ENCODE peak calls at places on chromosome 4, in seven cellular contexts. One of them, this sample, is unnamed.

GRCh38 chr4:177400030-177400429 is 42.2 kb downstream of the AGA start:
- DNase-seq in activated naive CD4-positive, alpha-beta T cell treated with anti-CD3 and anti-CD28 coated beads, Interleukin-2, amount 50 U/mL, for 72 hours: no peak
- DNase-seq in stimulated activated CD8-positive, alpha-beta memory T cell treated with anti-CD3 and anti-CD28 coated beads, Interleukin-15, amount 100 ng/mL, for 4 hours: no peak
- DNase-seq in Kasumi-1: peak; percentile 45
- DNase-seq in activated T-helper 1 cell treated with anti-CD3 and anti-CD28 coated beads, Interleukin-2, amount 50 U/mL, for 16 hours: no peak
- DNase-seq in psoas muscle: no peak
- DNase-seq in B cell: no peak
- DNase-seq in this sample: no peak

GRCh38 chr4:56757821-56758400 is 63.6 kb downstream of the SPINK2 start:
- DNase-seq in psoas muscle: no peak
- DNase-seq in Kasumi-1: peak; percentile 93
- DNase-seq in activated naive CD4-positive, alpha-beta T cell treated with anti-CD3 and anti-CD28 coated beads, Interleukin-2, amount 50 U/mL, for 72 hours: peak; percentile 70
- DNase-seq in B cell: peak; percentile 81
- DNase-seq in stimulated activated CD8-positive, alpha-beta memory T cell treated with anti-CD3 and anti-CD28 coated beads, Interleukin-15, amount 100 ng/mL, for 4 hours: peak; percentile 60
- DNase-seq in activated T-helper 1 cell treated with anti-CD3 and anti-CD28 coated beads, Interleukin-2, amount 50 U/mL, for 16 hours: peak; percentile 55
- DNase-seq in this sample: peak; percentile 15

GRCh38 chr4:152776352-152776751 is 3.2 kb downstream of the TIGD4 start:
- DNase-seq in psoas muscle: no peak
- DNase-seq in stimulated activated CD8-positive, alpha-beta memory T cell treated with anti-CD3 and anti-CD28 coated beads, Interleukin-15, amount 100 ng/mL, for 4 hours: no peak
- DNase-seq in B cell: no peak
- DNase-seq in Kasumi-1: no peak
- DNase-seq in activated T-helper 1 cell treated with anti-CD3 and anti-CD28 coated beads, Interleukin-2, amount 50 U/mL, for 16 hours: no peak
- DNase-seq in activated naive CD4-positive, alpha-beta T cell treated with anti-CD3 and anti-CD28 coated beads, Interleukin-2, amount 50 U/mL, for 72 hours: no peak
- DNase-seq in this sample: no peak

GRCh38 chr4:121353213-121353612 is 27.6 kb downstream of the QRFPR start:
- DNase-seq in stimulated activated CD8-positive, alpha-beta memory T cell treated with anti-CD3 and anti-CD28 coated beads, Interleukin-15, amount 100 ng/mL, for 4 hours: no peak
- DNase-seq in activated T-helper 1 cell treated with anti-CD3 and anti-CD28 coated beads, Interleukin-2, amount 50 U/mL, for 16 hours: no peak
- DNase-seq in B cell: no peak
- DNase-seq in activated naive CD4-positive, alpha-beta T cell treated with anti-CD3 and anti-CD28 coated beads, Interleukin-2, amount 50 U/mL, for 72 hours: no peak
- DNase-seq in Kasumi-1: no peak
- DNase-seq in psoas muscle: no peak
- DNase-seq in this sample: no peak

GRCh38 chr4:170037481-170037880 is 11.3 kb upstream of the MFAP3L start:
- DNase-seq in activated naive CD4-positive, alpha-beta T cell treated with anti-CD3 and anti-CD28 coated beads, Interleukin-2, amount 50 U/mL, for 72 hours: no peak
- DNase-seq in activated T-helper 1 cell treated with anti-CD3 and anti-CD28 coated beads, Interleukin-2, amount 50 U/mL, for 16 hours: no peak
- DNase-seq in stimulated activated CD8-positive, alpha-beta memory T cell treated with anti-CD3 and anti-CD28 coated beads, Interleukin-15, amount 100 ng/mL, for 4 hours: no peak
- DNase-seq in psoas muscle: no peak
- DNase-seq in Kasumi-1: no peak
- DNase-seq in B cell: no peak
- DNase-seq in this sample: no peak

GRCh38 chr4:168028568-168028967 is 63.8 kb upstream of the ANXA10 start:
- DNase-seq in activated naive CD4-positive, alpha-beta T cell treated with anti-CD3 and anti-CD28 coated beads, Interleukin-2, amount 50 U/mL, for 72 hours: no peak
- DNase-seq in B cell: no peak
- DNase-seq in Kasumi-1: no peak
- DNase-seq in stimulated activated CD8-positive, alpha-beta memory T cell treated with anti-CD3 and anti-CD28 coated beads, Interleukin-15, amount 100 ng/mL, for 4 hours: no peak
- DNase-seq in activated T-helper 1 cell treated with anti-CD3 and anti-CD28 coated beads, Interleukin-2, amount 50 U/mL, for 16 hours: no peak
- DNase-seq in psoas muscle: no peak
- DNase-seq in this sample: no peak

GRCh38 chr4:102678107-102678506 is 82.7 kb downstream of the MANBA start:
- DNase-seq in Kasumi-1: no peak
- DNase-seq in activated naive CD4-positive, alpha-beta T cell treated with anti-CD3 and anti-CD28 coated beads, Interleukin-2, amount 50 U/mL, for 72 hours: no peak
- DNase-seq in B cell: no peak
- DNase-seq in psoas muscle: no peak
- DNase-seq in activated T-helper 1 cell treated with anti-CD3 and anti-CD28 coated beads, Interleukin-2, amount 50 U/mL, for 16 hours: no peak
- DNase-seq in stimulated activated CD8-positive, alpha-beta memory T cell treated with anti-CD3 and anti-CD28 coated beads, Interleukin-15, amount 100 ng/mL, for 4 hours: no peak
- DNase-seq in this sample: no peak

GRCh38 chr4:48490012-48490679 is at the start of gene ZAR1:
- DNase-seq in psoas muscle: peak; percentile 45
- DNase-seq in Kasumi-1: no peak
- DNase-seq in B cell: no peak
- DNase-seq in stimulated activated CD8-positive, alpha-beta memory T cell treated with anti-CD3 and anti-CD28 coated beads, Interleukin-15, amount 100 ng/mL, for 4 hours: no peak
- DNase-seq in activated T-helper 1 cell treated with anti-CD3 and anti-CD28 coated beads, Interleukin-2, amount 50 U/mL, for 16 hours: no peak
- DNase-seq in activated naive CD4-positive, alpha-beta T cell treated with anti-CD3 and anti-CD28 coated beads, Interleukin-2, amount 50 U/mL, for 72 hours: no peak
- DNase-seq in this sample: no peak

GRCh38 chr4:40334591-40335507 is at the start of gene CHRNA9:
- DNase-seq in psoas muscle: no peak
- DNase-seq in activated naive CD4-positive, alpha-beta T cell treated with anti-CD3 and anti-CD28 coated beads, Interleukin-2, amount 50 U/mL, for 72 hours: no peak
- DNase-seq in stimulated activated CD8-positive, alpha-beta memory T cell treated with anti-CD3 and anti-CD28 coated beads, Interleukin-15, amount 100 ng/mL, for 4 hours: no peak
- DNase-seq in B cell: no peak
- DNase-seq in activated T-helper 1 cell treated with anti-CD3 and anti-CD28 coated beads, Interleukin-2, amount 50 U/mL, for 16 hours: no peak
- DNase-seq in Kasumi-1: no peak
- DNase-seq in this sample: no peak

GRCh38 chr4:3436798-3437581 is 4.8 kb upstream of the HGFAC start:
- DNase-seq in stimulated activated CD8-positive, alpha-beta memory T cell treated with anti-CD3 and anti-CD28 coated beads, Interleukin-15, amount 100 ng/mL, for 4 hours: no peak
- DNase-seq in activated naive CD4-positive, alpha-beta T cell treated with anti-CD3 and anti-CD28 coated beads, Interleukin-2, amount 50 U/mL, for 72 hours: peak; percentile 16
- DNase-seq in B cell: no peak
- DNase-seq in Kasumi-1: no peak
- DNase-seq in activated T-helper 1 cell treated with anti-CD3 and anti-CD28 coated beads, Interleukin-2, amount 50 U/mL, for 16 hours: no peak
- DNase-seq in psoas muscle: peak; percentile 61
- DNase-seq in this sample: no peak

GRCh38 chr4:155742310-155743015 is 16.4 kb upstream of the GUCY1B1 start:
- DNase-seq in activated T-helper 1 cell treated with anti-CD3 and anti-CD28 coated beads, Interleukin-2, amount 50 U/mL, for 16 hours: no peak
- DNase-seq in activated naive CD4-positive, alpha-beta T cell treated with anti-CD3 and anti-CD28 coated beads, Interleukin-2, amount 50 U/mL, for 72 hours: no peak
- DNase-seq in B cell: no peak
- DNase-seq in psoas muscle: no peak
- DNase-seq in stimulated activated CD8-positive, alpha-beta memory T cell treated with anti-CD3 and anti-CD28 coated beads, Interleukin-15, amount 100 ng/mL, for 4 hours: no peak
- DNase-seq in Kasumi-1: no peak
- DNase-seq in this sample: no peak

GRCh38 chr4:89837385-89837995 is 529 bp upstream of the SNCA start:
- DNase-seq in activated naive CD4-positive, alpha-beta T cell treated with anti-CD3 and anti-CD28 coated beads, Interleukin-2, amount 50 U/mL, for 72 hours: peak; percentile 22
- DNase-seq in psoas muscle: no peak
- DNase-seq in B cell: no peak
- DNase-seq in activated T-helper 1 cell treated with anti-CD3 and anti-CD28 coated beads, Interleukin-2, amount 50 U/mL, for 16 hours: no peak
- DNase-seq in stimulated activated CD8-positive, alpha-beta memory T cell treated with anti-CD3 and anti-CD28 coated beads, Interleukin-15, amount 100 ng/mL, for 4 hours: no peak
- DNase-seq in Kasumi-1: peak; percentile 83
- DNase-seq in this sample: no peak

GRCh38 chr4:1041147-1041935 is 29.9 kb downstream of the FGFRL1 start:
- DNase-seq in Kasumi-1: no peak
- DNase-seq in stimulated activated CD8-positive, alpha-beta memory T cell treated with anti-CD3 and anti-CD28 coated beads, Interleukin-15, amount 100 ng/mL, for 4 hours: no peak
- DNase-seq in activated T-helper 1 cell treated with anti-CD3 and anti-CD28 coated beads, Interleukin-2, amount 50 U/mL, for 16 hours: no peak
- DNase-seq in B cell: no peak
- DNase-seq in psoas muscle: peak; percentile 53
- DNase-seq in activated naive CD4-positive, alpha-beta T cell treated with anti-CD3 and anti-CD28 coated beads, Interleukin-2, amount 50 U/mL, for 72 hours: no peak
- DNase-seq in this sample: no peak

GRCh38 chr4:9977518-9978031 is 43.7 kb downstream of the SLC2A9 start:
- DNase-seq in psoas muscle: no peak
- DNase-seq in B cell: no peak
- DNase-seq in Kasumi-1: no peak
- DNase-seq in activated naive CD4-positive, alpha-beta T cell treated with anti-CD3 and anti-CD28 coated beads, Interleukin-2, amount 50 U/mL, for 72 hours: no peak
- DNase-seq in activated T-helper 1 cell treated with anti-CD3 and anti-CD28 coated beads, Interleukin-2, amount 50 U/mL, for 16 hours: no peak
- DNase-seq in stimulated activated CD8-positive, alpha-beta memory T cell treated with anti-CD3 and anti-CD28 coated beads, Interleukin-15, amount 100 ng/mL, for 4 hours: no peak
- DNase-seq in this sample: no peak

GRCh38 chr4:168531305-168531704 is 34.5 kb downstream of the PALLD start:
- DNase-seq in B cell: no peak
- DNase-seq in activated naive CD4-positive, alpha-beta T cell treated with anti-CD3 and anti-CD28 coated beads, Interleukin-2, amount 50 U/mL, for 72 hours: no peak
- DNase-seq in Kasumi-1: no peak
- DNase-seq in psoas muscle: no peak
- DNase-seq in stimulated activated CD8-positive, alpha-beta memory T cell treated with anti-CD3 and anti-CD28 coated beads, Interleukin-15, amount 100 ng/mL, for 4 hours: no peak
- DNase-seq in activated T-helper 1 cell treated with anti-CD3 and anti-CD28 coated beads, Interleukin-2, amount 50 U/mL, for 16 hours: no peak
- DNase-seq in this sample: no peak

GRCh38 chr4:19700951-19701350 is 550.8 kb upstream of the SLIT2 start:
- DNase-seq in stimulated activated CD8-positive, alpha-beta memory T cell treated with anti-CD3 and anti-CD28 coated beads, Interleukin-15, amount 100 ng/mL, for 4 hours: no peak
- DNase-seq in psoas muscle: no peak
- DNase-seq in Kasumi-1: no peak
- DNase-seq in B cell: no peak
- DNase-seq in activated T-helper 1 cell treated with anti-CD3 and anti-CD28 coated beads, Interleukin-2, amount 50 U/mL, for 16 hours: no peak
- DNase-seq in activated naive CD4-positive, alpha-beta T cell treated with anti-CD3 and anti-CD28 coated beads, Interleukin-2, amount 50 U/mL, for 72 hours: no peak
- DNase-seq in this sample: no peak

GRCh38 chr4:100461796-100462195 is 56.0 kb downstream of the EMCN start:
- DNase-seq in stimulated activated CD8-positive, alpha-beta memory T cell treated with anti-CD3 and anti-CD28 coated beads, Interleukin-15, amount 100 ng/mL, for 4 hours: no peak
- DNase-seq in B cell: no peak
- DNase-seq in activated T-helper 1 cell treated with anti-CD3 and anti-CD28 coated beads, Interleukin-2, amount 50 U/mL, for 16 hours: no peak
- DNase-seq in activated naive CD4-positive, alpha-beta T cell treated with anti-CD3 and anti-CD28 coated beads, Interleukin-2, amount 50 U/mL, for 72 hours: no peak
- DNase-seq in psoas muscle: no peak
- DNase-seq in Kasumi-1: no peak
- DNase-seq in this sample: no peak

GRCh38 chr4:34105311-34105710 is 2139.0 kb downstream of the ARAP2 start:
- DNase-seq in stimulated activated CD8-positive, alpha-beta memory T cell treated with anti-CD3 and anti-CD28 coated beads, Interleukin-15, amount 100 ng/mL, for 4 hours: no peak
- DNase-seq in psoas muscle: no peak
- DNase-seq in activated T-helper 1 cell treated with anti-CD3 and anti-CD28 coated beads, Interleukin-2, amount 50 U/mL, for 16 hours: no peak
- DNase-seq in Kasumi-1: no peak
- DNase-seq in activated naive CD4-positive, alpha-beta T cell treated with anti-CD3 and anti-CD28 coated beads, Interleukin-2, amount 50 U/mL, for 72 hours: no peak
- DNase-seq in B cell: no peak
- DNase-seq in this sample: no peak